ENCODE peak calls at places on chromosomes 7 and 10, in four cellular contexts. W is A549, F is IMR-90, Y is HepG2. A is an unnamed sample.

GRCh38 chr10:116168329-116168728 is 104.7 kb downstream of the GFRA1 start:
- DNase-seq in W (no peak), F (no peak), Y (no peak), A (no peak)

GRCh38 chr7:155807805-155808550 is 4.3 kb downstream of the SHH start:
- DNase-seq in W (no peak), F (no peak), Y (peak), A (no peak)

GRCh38 chr10:76436367-76436766 is 1004.9 kb downstream of the LRMDA start:
- DNase-seq in W (no peak), F (no peak), Y (no peak), A (no peak)

GRCh38 chr7:46160861-46161260 is 239.8 kb upstream of the IGFBP3 start:
- DNase-seq in W (no peak), F (no peak), Y (no peak), A (no peak)

GRCh38 chr7:4749798-4750197 is 25.6 kb upstream of the AP5Z1 start:
- DNase-seq in W (no peak), F (no peak), Y (no peak), A (no peak)

GRCh38 chr10:131561897-131562296 is 250.4 kb upstream of the TCERG1L start:
- DNase-seq in W (no peak), F (no peak), Y (no peak), A (no peak)

GRCh38 chr7:5177060-5177459 is 13.0 kb upstream of the WIPI2 start:
- DNase-seq in W (no peak), F (peak), Y (no peak), A (no peak)

GRCh38 chr10:44471410-44471809 is 86.5 kb upstream of the CXCL12 start:
- DNase-seq in W (no peak), F (no peak), Y (no peak), A (no peak)

GRCh38 chr7:103106336-103107070 is 31.6 kb downstream of the ARMC10 start:
- DNase-seq in W (no peak), F (peak), Y (peak), A (no peak)

GRCh38 chr7:80450621-80451308 is 61.1 kb downstream of the GNAT3 start:
- DNase-seq in W (no peak), F (peak), Y (peak), A (no peak)

GRCh38 chr10:3330687-3331086 is 158.1 kb upstream of the PITRM1 start:
- DNase-seq in W (no peak), F (peak), Y (no peak), A (no peak)

GRCh38 chr10:104580321-104580720 is 60.8 kb upstream of the SORCS3 start:
- DNase-seq in W (no peak), F (peak), Y (no peak), A (no peak)

GRCh38 chr7:137898839-137899681 is 52.3 kb upstream of the DGKI start:
- DNase-seq in W (peak), F (peak), Y (peak), A (peak)

GRCh38 chr10:91551856-91552255 is 81.0 kb downstream of the PPP1R3C start:
- DNase-seq in W (peak), F (peak), Y (peak), A (peak)

GRCh38 chr10:132065491-132066105 is at the start of gene JAKMIP3:
- DNase-seq in W (peak), F (peak), Y (peak), A (no peak)

GRCh38 chr10:101778781-101779543 is 3.0 kb upstream of the FGF8 start:
- DNase-seq in W (no peak), F (no peak), Y (no peak), A (peak)

GRCh38 chr10:80168679-80169380 is 36.3 kb downstream of the PLAC9 start:
- DNase-seq in W (peak), F (peak), Y (no peak), A (peak)

GRCh38 chr10:6204063-6204340 is 1.3 kb downstream of the PFKFB3 start:
- DNase-seq in W (no peak), F (no peak), Y (no peak), A (no peak)

GRCh38 chr7:41810258-41810576 is 107.3 kb upstream of the INHBA start:
- DNase-seq in W (no peak), F (no peak), Y (no peak), A (no peak)

GRCh38 chr7:80921130-80921529 is 2.3 kb upstream of the SEMA3C start:
- DNase-seq in W (no peak), F (no peak), Y (no peak), A (no peak)

GRCh38 chr7:81857385-81857784 is 87.5 kb upstream of the HGF start:
- DNase-seq in W (no peak), F (no peak), Y (no peak), A (no peak)

GRCh38 chr7:82810558-82811259 is 352.0 kb downstream of the PCLO start:
- DNase-seq in W (peak), F (peak), Y (peak), A (no peak)

GRCh38 chr10:130428936-130429335 is 292.7 kb downstream of the GLRX3 start:
- DNase-seq in W (no peak), F (no peak), Y (no peak), A (no peak)

GRCh38 chr10:130425881-130426435 is 289.8 kb downstream of the GLRX3 start:
- DNase-seq in W (no peak), F (no peak), Y (no peak), A (no peak)

GRCh38 chr10:130429809-130430208 is 293.6 kb downstream of the GLRX3 start:
- DNase-seq in W (no peak), F (no peak), Y (no peak), A (no peak)

GRCh38 chr10:130425169-130425568 is 289.0 kb downstream of the GLRX3 start:
- DNase-seq in W (no peak), F (no peak), Y (no peak), A (no peak)

DNA sequence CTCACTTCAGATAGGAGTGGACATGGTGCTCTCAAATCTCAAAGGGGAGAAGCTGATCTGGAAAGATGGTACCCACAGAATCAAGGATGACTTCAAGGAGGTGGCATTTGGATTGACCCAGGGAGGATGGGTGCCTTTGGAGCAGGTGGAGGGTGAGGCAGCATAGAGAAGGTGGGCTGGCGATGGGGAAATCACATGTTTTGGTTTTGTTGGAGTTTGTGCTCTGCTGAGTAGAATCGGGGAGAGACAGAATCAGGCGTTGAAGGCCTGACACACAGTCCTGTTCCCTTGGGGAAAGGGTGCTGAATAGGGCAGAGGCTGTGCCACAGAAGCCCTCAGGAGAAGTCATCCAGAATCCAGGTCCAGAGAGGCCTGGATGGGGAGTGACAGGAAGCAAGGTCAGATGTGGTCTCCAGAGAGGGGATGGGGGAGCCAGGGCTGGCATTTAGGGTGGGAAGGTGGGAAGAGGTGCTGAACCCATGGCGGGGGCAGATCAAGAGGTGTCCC is 291.1 kb downstream of the GLRX3 start:
- DNase-seq in W (no peak), F (no peak), Y (no peak), A (no peak)
- TF ChIP-seq MAZ in W (no peak), F (no peak), Y (no peak), A (no peak)

GRCh38 chr7:91264924-91265681 is 870 bp downstream of the FZD1 start:
- DNase-seq in W (no peak), F (peak), Y (no peak), A (peak)

GRCh38 chr7:91264083-91264923 is at the start of gene FZD1:
- DNase-seq in W (peak), F (peak), Y (peak), A (peak)

GRCh38 chr7:91266067-91266930 is 2.1 kb downstream of the FZD1 start:
- DNase-seq in W (no peak), F (peak), Y (no peak), A (no peak)

GRCh38 chr7:91265693-91266066 is 1.4 kb downstream of the FZD1 start:
- DNase-seq in W (no peak), F (no peak), Y (no peak), A (no peak)

DNA sequence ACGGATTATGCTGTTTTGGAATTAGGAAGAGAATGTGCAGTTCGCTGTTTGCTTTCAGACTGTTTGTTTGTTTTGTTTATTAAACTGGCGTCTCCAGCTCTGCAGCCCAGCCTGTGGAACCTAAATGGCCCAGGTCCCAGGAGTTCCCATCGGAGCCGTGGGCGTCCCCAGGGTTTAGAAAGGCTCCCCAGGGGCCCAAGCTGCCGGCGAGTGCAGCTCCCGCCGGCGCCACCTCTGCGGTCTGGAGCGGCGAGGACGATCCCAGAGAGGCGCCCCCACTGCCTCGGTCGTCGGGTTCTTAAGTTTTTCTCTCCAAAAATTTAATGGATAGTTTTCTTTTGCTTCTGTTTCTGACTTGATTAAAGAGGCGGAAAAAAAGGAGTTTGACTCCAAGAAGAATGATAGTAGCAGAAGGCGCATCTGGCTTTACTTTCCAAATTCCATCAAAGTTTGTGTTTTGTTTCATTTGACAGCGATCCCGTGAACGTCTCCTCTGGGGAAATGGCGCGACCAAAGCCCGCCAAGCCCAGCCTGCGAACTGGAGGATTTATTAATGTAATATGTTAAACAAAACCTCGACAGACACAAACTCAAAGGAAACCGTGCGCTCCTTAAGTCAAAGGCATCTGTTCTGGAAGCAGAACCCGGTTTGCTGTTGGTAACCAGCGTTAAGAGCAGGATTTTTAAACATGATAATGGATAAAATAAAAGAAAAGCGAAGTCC is 712 bp upstream of the FZD1 start:
- DNase-seq in W (peak), F (no peak), Y (no peak), A (peak)
- TF ChIP-seq MAZ in W (no peak), F (no peak), Y (no peak), A (no peak)

GRCh38 chr7:1054438-1055083 is 10.2 kb downstream of the GPR146 start:
- DNase-seq in W (no peak), F (no peak), Y (no peak), A (no peak)
- TF ChIP-seq MAZ in W (no peak), F (no peak), Y (no peak), A (no peak)

GRCh38 chr7:74300951-74301350 is 11.7 kb downstream of the CLIP2 start:
- DNase-seq in W (no peak), F (no peak), Y (no peak), A (no peak)

GRCh38 chr7:74293577-74293908 is 4.3 kb downstream of the CLIP2 start:
- DNase-seq in W (no peak), F (no peak), Y (peak), A (no peak)

GRCh38 chr7:74299401-74299800 is 10.2 kb downstream of the CLIP2 start:
- DNase-seq in W (no peak), F (no peak), Y (no peak), A (no peak)

GRCh38 chr7:74294191-74294998 is 5.2 kb downstream of the CLIP2 start:
- DNase-seq in W (no peak), F (no peak), Y (peak), A (no peak)

GRCh38 chr7:74297516-74298233 is 8.5 kb downstream of the CLIP2 start:
- DNase-seq in W (no peak), F (no peak), Y (no peak), A (no peak)
- TF ChIP-seq MAZ in W (no peak), F (no peak), Y (no peak), A (no peak)

DNA sequence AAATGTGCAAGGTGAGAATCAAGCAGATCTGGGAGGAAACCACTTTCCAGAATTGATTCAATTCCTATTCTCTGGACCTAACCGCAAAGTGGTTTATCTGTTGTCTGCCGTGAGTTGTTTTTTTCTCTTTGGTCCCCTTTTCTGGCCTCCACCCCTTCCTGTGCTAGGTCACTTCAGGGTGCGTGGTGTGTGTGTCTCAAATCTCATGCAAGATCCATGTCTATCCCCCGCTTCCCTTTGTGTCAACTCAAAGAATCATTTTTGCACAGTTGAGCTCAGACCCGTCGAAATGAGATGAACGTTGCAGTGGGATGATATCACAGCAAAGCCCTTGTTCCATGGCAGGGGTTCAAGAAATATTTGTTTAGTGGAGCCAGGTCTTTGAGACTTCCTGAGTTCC is 184.5 kb downstream of the GATA3 start:
- DNase-seq in W (no peak), F (no peak), Y (no peak), A (no peak)
- TF ChIP-seq MAZ in W (no peak), F (no peak), Y (no peak), A (no peak)

A was measured in K562.